ENCODE peak calls at places on chromosome 7, in four cellular contexts. U is suprapubic skin, D is H1, Z is omental fat pad. A is an unnamed sample.

GRCh38 chr7:11458736-11459483 is 373.1 kb downstream of the THSD7A start:
- DNase-seq in U (no peak), D (no peak), Z (no peak), A (no peak)

GRCh38 chr7:45649560-45650346 is 75.6 kb downstream of the ADCY1 start:
- DNase-seq in U (peak; percentile 53), D (no peak), Z (no peak), A (no peak)

GRCh38 chr7:53744361-53744760 is 708.9 kb downstream of the POM121L12 start:
- DNase-seq in U (no peak), D (no peak), Z (no peak), A (no peak)

GRCh38 chr7:123935436-123936381 is 10.7 kb downstream of the SPAM1 start:
- DNase-seq in U (no peak), D (no peak), Z (no peak), A (no peak)

GRCh38 chr7:150401424-150401790 is 22.3 kb downstream of the ZNF775 start:
- DNase-seq in U (no peak), D (no peak), Z (no peak), A (no peak)

GRCh38 chr7:133540096-133540860 is 287.4 kb downstream of the EXOC4 start:
- DNase-seq in U (no peak), D (no peak), Z (no peak), A (no peak)

GRCh38 chr7:26011039-26011696 is 140.8 kb upstream of the NFE2L3 start:
- DNase-seq in U (no peak), D (no peak), Z (no peak), A (no peak)

GRCh38 chr7:149724661-149725425 is 48.5 kb downstream of the ZNF467 start:
- DNase-seq in U (peak; percentile 49), D (no peak), Z (no peak), A (no peak)

GRCh38 chr7:22452142-22452763 is 47.7 kb downstream of the STEAP1B start:
- DNase-seq in U (no peak), D (peak; percentile 25), Z (peak; percentile 42), A (peak; percentile 71)

GRCh38 chr7:98051118-98051744 is 55.4 kb upstream of the LMTK2 start:
- DNase-seq in U (peak; percentile 78), D (peak; percentile 71), Z (no peak), A (no peak)

GRCh38 chr7:100166317-100166940 is 2.0 kb downstream of the GAL3ST4 start:
- DNase-seq in U (no peak), D (no peak), Z (no peak), A (no peak)

GRCh38 chr7:137440434-137440830 is 96.9 kb upstream of the PTN start:
- DNase-seq in U (no peak), D (no peak), Z (no peak), A (no peak)

GRCh38 chr7:40717242-40717641 is 582.4 kb downstream of the SUGCT start:
- DNase-seq in U (peak; percentile 84), D (peak; percentile 62), Z (no peak), A (no peak)

GRCh38 chr7:98740643-98741042 is 123.6 kb downstream of the NPTX2 start:
- DNase-seq in U (no peak), D (no peak), Z (no peak), A (no peak)

GRCh38 chr7:90211391-90212148 is at the start of gene STEAP2:
- DNase-seq in U (peak; percentile 94), D (peak; percentile 86), Z (peak; percentile 42), A (peak; percentile 73)

GRCh38 chr7:110442386-110442837 is 648.5 kb upstream of the LRRN3 start:
- DNase-seq in U (no peak), D (peak; percentile 63), Z (no peak), A (no peak)

GRCh38 chr7:36726806-36727503 is 2.7 kb upstream of the AOAH start:
- DNase-seq in U (no peak), D (no peak), Z (no peak), A (no peak)

GRCh38 chr7:36723951-36724664 is at the start of gene AOAH:
- DNase-seq in U (no peak), D (no peak), Z (no peak), A (peak; percentile 51)

GRCh38 chr7:36730046-36730445 is 5.8 kb upstream of the AOAH start:
- DNase-seq in U (no peak), D (no peak), Z (no peak), A (no peak)

GRCh38 chr7:36726311-36726710 is 2.0 kb upstream of the AOAH start:
- DNase-seq in U (no peak), D (no peak), Z (no peak), A (no peak)

DNA sequence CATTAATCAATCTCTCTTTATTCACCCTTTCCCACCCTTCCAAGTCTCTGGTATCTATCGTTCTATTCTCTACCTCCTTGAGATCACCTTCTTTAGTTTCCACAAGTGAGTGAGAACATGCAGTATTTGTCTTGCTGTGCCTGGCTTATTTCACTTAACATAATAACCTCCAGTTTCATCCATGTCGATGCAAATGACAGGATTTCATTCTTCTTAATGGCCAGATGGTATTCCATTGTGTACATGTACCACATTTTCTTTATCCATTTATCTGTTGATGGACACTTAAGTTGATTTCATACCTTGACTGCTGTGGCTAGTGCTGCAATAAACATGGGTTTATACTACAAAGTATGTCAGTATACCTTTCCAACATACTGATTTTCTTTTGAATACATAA is 3.8 kb upstream of the AOAH start:
- DNase-seq in U (no peak), D (no peak), Z (no peak), A (no peak)
- TF ChIP-seq CTCF in U (no peak), D (no peak), Z (no peak), A (no peak)

GRCh38 chr7:30159153-30159552 is 24.4 kb downstream of the MTURN start:
- DNase-seq in U (no peak), D (no peak), Z (no peak), A (no peak)

GRCh38 chr7:30154111-30154587 is 19.4 kb downstream of the MTURN start:
- DNase-seq in U (no peak), D (no peak), Z (no peak), A (no peak)

GRCh38 chr7:30159698-30160143 is 24.9 kb downstream of the MTURN start:
- DNase-seq in U (no peak), D (no peak), Z (no peak), A (peak; percentile 65)

GRCh38 chr7:30157217-30157616 is 22.4 kb downstream of the MTURN start:
- DNase-seq in U (no peak), D (no peak), Z (no peak), A (no peak)

GRCh38 chr7:30155481-30155880 is 20.7 kb downstream of the MTURN start:
- DNase-seq in U (no peak), D (no peak), Z (no peak), A (no peak)
- TF ChIP-seq CTCF in U (no peak), D (no peak), Z (no peak), A (no peak)

DNA sequence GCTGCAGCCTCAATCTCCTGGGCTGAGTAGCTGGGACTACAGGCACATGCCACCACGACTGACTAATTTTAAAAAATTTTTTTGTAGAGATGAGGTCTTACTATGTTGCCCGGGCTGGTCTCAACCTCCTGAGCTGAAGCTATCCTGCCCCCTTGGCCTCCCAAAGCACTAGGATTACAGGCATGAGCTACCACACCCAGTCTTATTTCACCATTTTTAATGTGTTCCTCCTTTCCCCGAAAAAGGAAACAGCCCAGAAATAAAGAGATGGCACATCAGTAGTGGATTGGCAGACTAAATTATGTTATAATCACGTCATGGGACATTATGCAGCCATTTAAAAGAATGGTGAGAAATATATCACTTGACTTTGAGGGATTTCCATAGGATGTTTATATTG is 40.4 kb downstream of the CAPZA2 start:
- DNase-seq in U (no peak), D (no peak), Z (no peak), A (no peak)
- TF ChIP-seq CTCF in U (no peak), D (no peak), Z (no peak), A (no peak)

GRCh38 chr7:156816943-156817572 is 75.9 kb downstream of the LMBR1 start:
- DNase-seq in U (no peak), D (no peak), Z (no peak), A (no peak)
- TF ChIP-seq CTCF in U (no peak), D (peak; percentile 15), Z (no peak), A (peak; percentile 55)

DNA sequence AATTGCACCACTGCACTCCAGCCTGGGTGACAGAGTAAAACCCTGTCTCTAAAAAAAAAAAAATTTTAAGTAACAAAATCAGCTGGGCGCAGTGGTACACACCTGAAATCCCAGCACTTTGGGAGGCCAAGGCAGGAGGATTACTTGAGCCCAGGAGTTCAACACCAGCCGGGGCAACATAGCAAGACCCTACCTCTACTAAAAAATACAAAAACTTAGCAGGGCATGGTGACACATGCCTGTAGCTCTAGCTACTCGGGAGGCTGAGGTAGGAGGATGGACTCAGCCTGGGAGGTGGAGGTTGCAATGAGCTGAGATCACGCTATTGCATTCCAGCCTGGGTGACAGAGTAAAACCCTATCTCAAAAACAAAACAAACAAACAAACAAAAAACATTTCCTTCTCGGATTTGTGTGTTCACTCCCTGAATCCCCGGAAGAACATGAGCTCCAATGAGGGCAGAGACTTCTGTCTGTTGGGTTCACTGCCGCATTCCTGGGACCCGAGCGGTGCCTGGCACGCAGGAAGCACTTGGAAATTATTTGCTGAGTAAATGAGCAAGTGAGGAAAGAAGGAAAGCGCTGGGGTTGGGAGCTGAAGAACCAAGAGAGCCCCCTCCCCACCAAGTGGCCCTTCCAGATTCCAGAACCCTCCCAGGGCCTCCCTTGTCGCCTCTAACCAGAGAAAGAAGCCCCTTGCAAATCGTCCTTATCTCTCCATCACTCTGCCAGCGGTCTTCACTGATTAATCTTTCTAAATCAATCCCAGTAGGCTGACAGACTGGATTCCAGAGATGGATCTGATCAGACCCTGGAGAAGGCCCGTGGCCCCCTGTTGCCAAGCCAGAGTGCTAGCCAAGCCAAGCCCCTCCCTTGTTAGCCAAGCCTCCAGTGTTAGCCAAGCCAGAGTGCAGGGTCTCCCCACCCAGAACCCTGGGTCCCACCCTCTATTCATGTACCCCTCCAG is 6.2 kb downstream of the TNRC18 start:
- DNase-seq in U (no peak), D (no peak), Z (no peak), A (no peak)
- TF ChIP-seq CTCF in U (no peak), D (no peak), Z (no peak), A (no peak)

GRCh38 chr7:66413379-66414114 is 208.4 kb downstream of the TPST1 start:
- DNase-seq in U (peak; percentile 85), D (peak; percentile 79), Z (peak; percentile 73), A (peak; percentile 87)
- TF ChIP-seq CTCF in U (no peak), D (peak; percentile 72), Z (no peak), A (peak; percentile 61)

GRCh38 chr7:113774182-113774807 is 144.5 kb downstream of the PPP1R3A start:
- DNase-seq in U (no peak), D (no peak), Z (no peak), A (no peak)

GRCh38 chr7:113770146-113770738 is 148.6 kb downstream of the PPP1R3A start:
- DNase-seq in U (no peak), D (no peak), Z (no peak), A (no peak)

GRCh38 chr7:113764401-113765035 is 154.3 kb downstream of the PPP1R3A start:
- DNase-seq in U (no peak), D (no peak), Z (no peak), A (no peak)

GRCh38 chr7:113763226-113763625 is 155.6 kb downstream of the PPP1R3A start:
- DNase-seq in U (no peak), D (no peak), Z (no peak), A (no peak)

GRCh38 chr7:113768256-113768847 is 150.5 kb downstream of the PPP1R3A start:
- DNase-seq in U (no peak), D (no peak), Z (no peak), A (no peak)
- TF ChIP-seq CTCF in U (no peak), D (no peak), Z (no peak), A (no peak)

GRCh38 chr7:36047254-36047653 is 105.8 kb upstream of the EEPD1 start:
- DNase-seq in U (no peak), D (no peak), Z (no peak), A (no peak)
- TF ChIP-seq CTCF in U (no peak), D (peak; percentile 33), Z (no peak), A (no peak)